ENCODE peak calls at places on chromosomes 4 and X, in four cellular contexts. B, A, F and S are unnamed samples.

GRCh38 chrX:125205084-125205917 is 114.4 kb upstream of the TEX13C start:
- DNase-seq in B (peak), F (peak), A (peak), S (no peak)

GRCh38 chrX:82658492-82658891 is 849.6 kb upstream of the POU3F4 start:
- DNase-seq in B (no peak), F (no peak), A (no peak), S (no peak)

GRCh38 chr4:80803337-80803736 is 227.2 kb upstream of the BMP3 start:
- DNase-seq in F (no peak), A (no peak), B (no peak), S (no peak)

GRCh38 chrX:21943460-21944135 is 3.1 kb downstream of the SMS start:
- DNase-seq in A (no peak), B (peak), F (peak), S (no peak)

GRCh38 chr4:31045724-31046318 is 325.7 kb downstream of the PCDH7 start:
- DNase-seq in B (no peak), F (peak), A (no peak), S (no peak)

GRCh38 chr4:19721587-19721986 is 530.1 kb upstream of the SLIT2 start:
- DNase-seq in F (no peak), A (no peak), B (no peak), S (no peak)

GRCh38 chr4:168630445-168631187 is 133.8 kb downstream of the PALLD start:
- DNase-seq in B (peak), F (peak), A (no peak), S (no peak)

GRCh38 chrX:12570859-12571501 is 220.2 kb upstream of the PRPS2 start:
- DNase-seq in A (no peak), F (no peak), B (no peak), S (no peak)

GRCh38 chr4:55312491-55313101 is 33.4 kb upstream of the SRD5A3 start:
- DNase-seq in A (no peak), F (peak), B (peak), S (no peak)